ENCODE peak calls at places on chromosomes 11 and 22, in ten cellular contexts. K, O, L, I, J, Q, U, E, S and H are unnamed samples.

GRCh38 chr11:12502950-12503579 is 125.7 kb downstream of the PARVA start:
- DNase-seq in U (peak), J (peak), Q (no peak), I (no peak), O (no peak), E (no peak), L (peak), S (no peak), K (peak), H (no peak)

GRCh38 chr11:69905202-69905535 is 86.0 kb upstream of the FGF3 start:
- DNase-seq in L (no peak), E (no peak), O (peak), I (no peak), K (no peak), J (no peak), U (no peak), S (no peak), Q (no peak), H (no peak)

GRCh38 chr11:70703141-70704052 is 305.1 kb downstream of the CTTN start:
- DNase-seq in O (no peak), U (no peak), Q (no peak), L (no peak), S (no peak), K (no peak), E (no peak), J (no peak), I (no peak), H (no peak)

GRCh38 chr11:74687237-74688005 is 43.8 kb downstream of the CHRDL2 start:
- DNase-seq in I (no peak), J (no peak), L (no peak), K (peak), Q (no peak), O (no peak), U (peak), S (no peak), E (no peak), H (no peak)

GRCh38 chr11:72709478-72710238 is 35.4 kb upstream of the PDE2A start:
- DNase-seq in U (no peak), E (no peak), J (no peak), S (no peak), L (no peak), Q (no peak), K (no peak), I (no peak), O (no peak), H (no peak)

GRCh38 chr11:66371627-66372415 is at the start of gene SLC29A2:
- DNase-seq in J (peak), I (no peak), O (peak), L (peak), S (no peak), Q (no peak), U (no peak), E (peak), K (no peak), H (no peak)

GRCh38 chr11:134916421-134916820 is 504.4 kb upstream of the B3GAT1 start:
- DNase-seq in E (no peak), Q (no peak), J (no peak), O (no peak), L (no peak), U (no peak), I (no peak), K (no peak), S (no peak), H (no peak)

GRCh38 chr11:74636633-74637184 is 44.3 kb downstream of the POLD3 start:
- DNase-seq in O (no peak), J (peak), E (no peak), L (no peak), K (peak), Q (peak), S (no peak), I (peak), U (peak), H (peak)

GRCh38 chr11:13663631-13664071 is 4.8 kb upstream of the FAR1 start:
- DNase-seq in K (peak), L (peak), Q (no peak), J (no peak), O (no peak), S (no peak), E (no peak), I (no peak), U (peak), H (no peak)

GRCh38 chr11:3836903-3837302 is 3.9 kb downstream of the RHOG start:
- DNase-seq in E (peak), K (no peak), O (no peak), I (no peak), J (no peak), U (no peak), Q (no peak), S (no peak), L (peak), H (no peak)

GRCh38 chr11:2300936-2301630 is 635 bp downstream of the C11orf21 start:
- DNase-seq in K (no peak), U (no peak), I (no peak), E (no peak), S (no peak), L (peak), Q (no peak), O (no peak), J (no peak), H (no peak)

GRCh38 chr22:37204045-37204655 is 8.1 kb downstream of the SSTR3 start:
- DNase-seq in Q (no peak), K (no peak), E (no peak), O (no peak), J (no peak), L (no peak), S (no peak), I (no peak), U (no peak), H (no peak)

GRCh38 chr22:24423519-24424000 is 3.8 kb upstream of the ADORA2A start:
- DNase-seq in K (no peak), Q (no peak), I (no peak), J (peak), O (peak), E (peak), U (no peak), S (no peak), L (peak), H (no peak)

GRCh38 chr11:8093931-8094575 is 13.0 kb downstream of the TUB start:
- DNase-seq in U (no peak), J (no peak), Q (no peak), O (no peak), K (no peak), I (no peak), L (peak), E (no peak), S (no peak), H (no peak)

GRCh38 chr11:6736495-6737121 is 35.2 kb downstream of the OR2AG2 start:
- DNase-seq in S (no peak), K (peak), U (peak), I (no peak), E (no peak), J (no peak), O (no peak), Q (no peak), L (no peak), H (no peak)

GRCh38 chr22:36839356-36840073 is 21.3 kb upstream of the NCF4 start:
- DNase-seq in L (no peak), I (no peak), J (no peak), Q (no peak), S (no peak), U (peak), K (peak), O (no peak), E (no peak), H (no peak)

GRCh38 chr11:57493507-57494503 is 21.7 kb downstream of the SLC43A1 start:
- DNase-seq in O (peak), I (no peak), S (no peak), E (peak), K (no peak), U (no peak), L (peak), Q (no peak), J (peak), H (no peak)

GRCh38 chr22:32562396-32562795 is 87.8 kb downstream of the FBXO7 start:
- DNase-seq in K (no peak), E (no peak), U (no peak), O (no peak), Q (no peak), L (no peak), J (no peak), S (no peak), I (no peak), H (no peak)

GRCh38 chr11:61334434-61335354 is 1.7 kb downstream of the TKFC start:
- DNase-seq in L (no peak), E (peak), S (no peak), Q (peak), J (no peak), O (no peak), I (no peak), U (peak), K (peak), H (no peak)

GRCh38 chr11:97019305-97019704 is 629.5 kb downstream of the JRKL start:
- DNase-seq in L (no peak), Q (no peak), O (no peak), K (no peak), J (no peak), I (no peak), U (no peak), S (no peak), E (no peak), H (no peak)

GRCh38 chr11:97019754-97020153 is 629.9 kb downstream of the JRKL start:
- DNase-seq in E (no peak), J (no peak), I (no peak), O (no peak), S (no peak), K (no peak), Q (no peak), U (no peak), L (no peak), H (no peak)

GRCh38 chr11:97022942-97023341 is 633.1 kb downstream of the JRKL start:
- DNase-seq in J (no peak), K (no peak), Q (no peak), I (no peak), S (no peak), U (no peak), O (no peak), L (no peak), E (no peak), H (no peak)
- H3K4me3 ChIP-seq in J (no peak), K (no peak), Q (no peak), I (no peak), S (no peak), U (no peak), O (no peak), L (no peak), E (no peak), H (no peak)

DNA sequence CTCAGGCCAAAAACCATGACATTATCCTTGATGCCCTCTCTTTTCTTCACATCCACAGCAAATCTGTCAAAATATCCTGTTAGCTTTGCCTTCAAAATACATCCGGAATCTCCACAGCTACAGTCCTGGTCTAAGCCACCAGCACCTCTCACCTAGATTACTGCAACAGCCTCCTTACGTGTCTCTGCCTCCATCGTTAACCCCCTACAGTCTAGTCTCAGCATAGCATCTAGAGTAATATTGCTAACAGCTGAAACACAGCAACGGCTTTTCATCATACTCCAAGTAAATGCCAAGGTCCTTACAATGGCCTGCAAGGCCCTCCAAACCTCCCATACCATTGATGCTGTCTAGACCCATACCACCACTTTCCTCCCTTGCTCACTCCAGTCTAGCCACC is 4.4 kb downstream of the TSG101 start:
- DNase-seq in I (no peak), S (no peak), U (peak), Q (no peak), K (no peak), E (no peak), J (peak), L (no peak), O (peak), H (no peak)
- TF ChIP-seq CTCF in I (no peak), S (no peak), U (peak), Q (no peak), K (no peak), E (no peak), J (no peak), L (no peak), O (no peak), H (peak)

DNA sequence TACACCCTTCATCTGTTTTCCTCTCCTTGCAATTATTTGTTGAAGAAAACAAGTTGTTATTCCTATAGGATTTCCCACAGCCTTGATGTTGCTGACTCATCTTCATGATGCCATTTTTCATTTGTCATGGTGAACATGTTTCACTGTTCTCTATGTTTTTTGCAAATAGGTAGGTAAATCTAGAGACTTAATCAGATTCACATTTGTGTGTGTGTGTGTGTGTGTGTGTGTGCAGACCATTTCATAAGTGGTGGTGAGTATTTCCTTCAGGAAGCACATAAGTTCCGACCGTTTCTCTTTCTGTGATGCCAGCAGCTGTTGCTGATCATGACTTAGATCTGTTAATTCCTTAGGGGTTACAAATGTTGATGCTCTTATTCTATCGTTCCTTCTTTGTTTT is 80.3 kb upstream of the IZUMO1R start:
- DNase-seq in O (no peak), E (no peak), I (no peak), Q (no peak), J (peak), U (peak), S (no peak), L (no peak), K (no peak), H (no peak)
- H3K4me3 ChIP-seq in O (no peak), E (no peak), I (no peak), Q (no peak), J (no peak), U (no peak), S (no peak), L (no peak), K (no peak), H (no peak)

GRCh38 chr22:41995211-41995610 is 3.4 kb upstream of the WBP2NL start:
- DNase-seq in L (no peak), K (no peak), J (no peak), I (no peak), U (no peak), E (no peak), S (no peak), O (no peak), Q (no peak), H (no peak)
- TF ChIP-seq CTCF in L (no peak), K (no peak), J (no peak), I (no peak), U (no peak), E (no peak), S (no peak), O (no peak), Q (no peak), H (no peak)

GRCh38 chr11:117073539-117073938 is 24.7 kb downstream of the SIK3 start:
- DNase-seq in U (no peak), J (no peak), L (no peak), O (no peak), I (no peak), E (no peak), S (no peak), K (no peak), Q (no peak), H (no peak)

GRCh38 chr11:117071344-117071787 is 26.9 kb downstream of the SIK3 start:
- DNase-seq in J (peak), U (peak), O (no peak), L (peak), E (no peak), I (no peak), K (peak), Q (no peak), S (peak), H (no peak)

GRCh38 chr11:117075186-117075585 is 23.0 kb downstream of the SIK3 start:
- DNase-seq in K (peak), Q (no peak), E (no peak), I (no peak), S (no peak), J (no peak), L (no peak), O (no peak), U (no peak), H (no peak)

GRCh38 chr11:117074122-117074521 is 24.1 kb downstream of the SIK3 start:
- DNase-seq in L (no peak), S (no peak), K (no peak), Q (no peak), J (no peak), U (no peak), O (no peak), E (no peak), I (no peak), H (no peak)

GRCh38 chr11:117072517-117073218 is 25.6 kb downstream of the SIK3 start:
- DNase-seq in O (no peak), I (peak), S (no peak), J (peak), L (no peak), U (peak), K (peak), E (no peak), Q (peak), H (peak)
- H3K4me3 ChIP-seq in O (no peak), I (no peak), S (no peak), J (peak), L (no peak), U (no peak), K (peak), E (no peak), Q (no peak), H (no peak)